ENCODE peak calls at places on chromosomes 16 and 17, in ten cellular contexts. N, D, S, W, M, O, Y, T, X and I are unnamed samples.
A peak's percentile ranks its signal among the peaks of the same experiment; 100 is the strongest.

GRCh38 chr16:25210758-25211157 is 6.0 kb upstream of the AQP8 start:
- DNase-seq in T (no peak), Y (no peak), S (no peak), D (no peak), O (no peak), W (no peak), X (peak; percentile 51), M (no peak), N (no peak), I (no peak)

GRCh38 chr17:7897773-7898172 is 9.2 kb downstream of the CHD3 start:
- DNase-seq in S (no peak), D (peak; percentile 43), O (no peak), N (peak; percentile 8), X (peak; percentile 70), T (no peak), W (no peak), M (no peak), Y (no peak), I (peak; percentile 51)

GRCh38 chr16:14324581-14324980 is 253.5 kb downstream of the MRTFB start:
- DNase-seq in S (no peak), N (no peak), W (no peak), M (no peak), T (no peak), X (no peak), O (no peak), Y (no peak), D (no peak), I (peak; percentile 40)

GRCh38 chr16:48535831-48536599 is 74.0 kb downstream of the N4BP1 start:
- DNase-seq in X (peak; percentile 73), M (no peak), T (peak; percentile 82), Y (peak; percentile 34), S (no peak), N (no peak), O (no peak), W (no peak), D (peak; percentile 76), I (no peak)

GRCh38 chr17:50469005-50469605 is 425 bp upstream of the CHAD start:
- DNase-seq in N (peak; percentile 12), D (no peak), X (peak; percentile 18), M (no peak), T (peak; percentile 62), S (no peak), W (no peak), O (no peak), Y (no peak), I (no peak)

GRCh38 chr17:73065376-73065775 is 27.1 kb downstream of the SLC39A11 start:
- DNase-seq in S (no peak), D (no peak), W (no peak), X (no peak), T (no peak), N (no peak), M (no peak), O (no peak), Y (no peak), I (no peak)

GRCh38 chr17:17851101-17851500 is 14.3 kb upstream of the SREBF1 start:
- DNase-seq in D (no peak), T (no peak), Y (no peak), W (no peak), N (no peak), X (no peak), M (no peak), S (no peak), O (no peak), I (no peak)

GRCh38 chr17:65366102-65366844 is 195.2 kb downstream of the AXIN2 start:
- DNase-seq in Y (no peak), N (no peak), X (no peak), S (peak; percentile 42), T (no peak), D (no peak), O (no peak), W (peak; percentile 54), M (no peak), I (no peak)

GRCh38 chr17:56599093-56599492 is 5.6 kb downstream of the NOG start:
- DNase-seq in W (no peak), N (no peak), D (no peak), M (no peak), X (no peak), Y (no peak), S (no peak), O (no peak), T (no peak), I (no peak)

GRCh38 chr17:14784997-14785696 is 480.0 kb downstream of the PMP22 start:
- DNase-seq in O (no peak), N (no peak), Y (no peak), M (no peak), D (no peak), W (no peak), T (no peak), S (no peak), X (no peak), I (no peak)

GRCh38 chr17:77831497-77832179 is 126.9 kb upstream of the TNRC6C start:
- DNase-seq in N (no peak), D (peak; percentile 19), W (no peak), Y (no peak), S (no peak), O (no peak), T (peak; percentile 65), X (peak; percentile 55), M (no peak), I (peak; percentile 28)

GRCh38 chr16:9139965-9140364 is 48.5 kb downstream of the HAPSTR1 start:
- DNase-seq in N (no peak), T (no peak), D (peak; percentile 13), S (no peak), M (no peak), W (no peak), Y (no peak), X (peak; percentile 56), O (no peak), I (no peak)

GRCh38 chr17:65586899-65587298 is 25.5 kb upstream of the AXIN2 start:
- DNase-seq in O (no peak), N (no peak), X (no peak), W (no peak), M (no peak), T (no peak), S (no peak), D (no peak), Y (no peak), I (no peak)

GRCh38 chr16:47311738-47312505 is 148.9 kb downstream of the ITFG1 start:
- DNase-seq in T (no peak), S (no peak), N (no peak), Y (no peak), M (no peak), W (no peak), X (no peak), D (no peak), O (no peak), I (peak; percentile 32)

GRCh38 chr16:66904428-66904845 is 14.2 kb downstream of the CDH16 start:
- DNase-seq in M (no peak), O (no peak), X (no peak), N (no peak), Y (no peak), W (no peak), S (no peak), D (no peak), T (no peak), I (no peak)

GRCh38 chr17:62001105-62001504 is 64.0 kb downstream of the MED13 start:
- DNase-seq in M (no peak), W (no peak), Y (no peak), X (no peak), S (no peak), D (no peak), O (no peak), N (no peak), T (no peak), I (no peak)

GRCh38 chr17:83076930-83077329 is 2.5 kb upstream of the METRNL start:
- DNase-seq in X (no peak), O (no peak), Y (no peak), T (no peak), D (no peak), N (no peak), W (no peak), M (no peak), S (no peak), I (no peak)

GRCh38 chr16:59259074-59259963 is 525.2 kb upstream of the GOT2 start:
- DNase-seq in T (no peak), S (no peak), M (no peak), X (peak; percentile 7), N (no peak), Y (no peak), D (no peak), W (no peak), O (no peak), I (no peak)

GRCh38 chr17:79850571-79851460 is 11.6 kb upstream of the CBX4 start:
- DNase-seq in O (no peak), D (no peak), W (no peak), M (no peak), X (peak; percentile 92), S (no peak), Y (no peak), N (no peak), T (no peak), I (no peak)

GRCh38 chr17:44272954-44273353 is 5.0 kb upstream of the SLC4A1 start:
- DNase-seq in T (no peak), O (no peak), N (no peak), D (no peak), S (no peak), M (no peak), W (no peak), Y (no peak), X (no peak), I (no peak)